ENCODE peak calls at places on chromosomes 4 and X, in six cellular contexts. G is A549, R is dorsolateral prefrontal cortex, T is PC-3, M is substantia nigra, L is tibial artery. C is an unnamed sample.

GRCh38 chr4:7068883-7069282 is 1.0 kb upstream of the GRPEL1 start:
- DNase-seq in L (peak; percentile 62), R (no peak), M (no peak), G (no peak), T (peak; percentile 10), C (no peak)

GRCh38 chr4:154399259-154399974 is 92.2 kb downstream of the DCHS2 start:
- DNase-seq in L (no peak), M (no peak), R (no peak), G (peak; percentile 27), T (peak; percentile 61), C (peak; percentile 20)

GRCh38 chr4:173301518-173302201 is 32.5 kb downstream of the HMGB2 start:
- DNase-seq in T (peak; percentile 52), R (no peak), G (no peak), M (no peak), L (no peak), C (peak; percentile 24)

GRCh38 chrX:51837451-51837850 is 56.0 kb upstream of the MAGED1 start:
- DNase-seq in T (no peak), L (no peak), M (no peak), R (no peak), G (no peak), C (no peak)

GRCh38 chrX:136041254-136041812 is 56.1 kb downstream of the SLC9A6 start:
- DNase-seq in R (no peak), L (no peak), M (no peak), T (no peak), G (no peak), C (no peak)

GRCh38 chr4:16785800-16786527 is 112.5 kb downstream of the LDB2 start:
- DNase-seq in G (no peak), M (no peak), L (no peak), T (no peak), R (no peak), C (no peak)

GRCh38 chr4:37981425-37981824 is 21.2 kb downstream of the PTTG2 start:
- DNase-seq in L (no peak), R (no peak), G (no peak), M (no peak), T (no peak), C (no peak)

GRCh38 chrX:100085851-100086250 is 324.2 kb downstream of the PCDH19 start:
- DNase-seq in M (no peak), G (no peak), R (no peak), T (no peak), L (no peak), C (no peak)

GRCh38 chr4:169774466-169775445 is 17.0 kb upstream of the HPF1 start:
- DNase-seq in T (no peak), L (no peak), G (no peak), M (peak; percentile 1), R (no peak), C (peak; percentile 37)

GRCh38 chrX:110852180-110852579 is 56.6 kb upstream of the CHRDL1 start:
- DNase-seq in R (no peak), T (peak; percentile 20), M (no peak), L (no peak), G (peak; percentile 15), C (no peak)

GRCh38 chr4:121900132-121900983 is 30.1 kb upstream of the BBS7 start:
- DNase-seq in T (peak; percentile 66), G (peak; percentile 21), M (peak; percentile 7), L (no peak), R (peak; percentile 31), C (peak; percentile 49)

GRCh38 chrX:110403436-110403835 is 44.8 kb downstream of the RTL9 start:
- DNase-seq in T (no peak), R (no peak), G (no peak), L (no peak), M (no peak), C (no peak)

GRCh38 chr4:168483786-168484185 is 3.5 kb upstream of the DDX60L start:
- DNase-seq in G (no peak), L (no peak), R (no peak), M (no peak), T (peak; percentile 72), C (no peak)

GRCh38 chr4:165208322-165208652 is 926 bp downstream of the KLHL2 start:
- DNase-seq in T (no peak), G (no peak), R (no peak), M (no peak), L (no peak), C (no peak)

GRCh38 chrX:24149346-24150050 is at the start of gene ZFX:
- DNase-seq in L (peak; percentile 75), T (peak; percentile 42), R (peak; percentile 46), G (no peak), M (peak; percentile 37), C (peak; percentile 45)

GRCh38 chrX:113548308-113549015 is 707.8 kb upstream of the AMOT start:
- DNase-seq in M (no peak), R (no peak), G (no peak), L (no peak), T (no peak), C (no peak)

GRCh38 chr4:123517971-123518370 is 121.4 kb downstream of the SPRY1 start:
- DNase-seq in T (no peak), R (no peak), M (no peak), L (no peak), G (no peak), C (no peak)

GRCh38 chrX:10467793-10468192 is 152.6 kb downstream of the MID1 start:
- DNase-seq in R (no peak), L (no peak), T (no peak), M (no peak), G (no peak), C (no peak)

GRCh38 chr4:86498560-86499166 is 95.5 kb upstream of the PTPN13 start:
- DNase-seq in R (no peak), G (peak; percentile 16), M (no peak), L (no peak), T (peak; percentile 71), C (peak; percentile 79)

GRCh38 chr4:163988921-163989320 is 494.4 kb downstream of the TMA16 start:
- DNase-seq in T (no peak), R (no peak), L (no peak), G (no peak), M (no peak), C (no peak)

GRCh38 chrX:46574337-46574940 is 874 bp downstream of the CHST7 start:
- DNase-seq in L (no peak), T (no peak), R (no peak), G (no peak), M (no peak), C (no peak)

GRCh38 chr4:7194251-7195137 is 2.2 kb downstream of the SORCS2 start:
- DNase-seq in R (peak; percentile 55), T (peak; percentile 61), M (no peak), G (peak; percentile 40), L (peak; percentile 60), C (peak; percentile 65)

GRCh38 chr4:2249526-2249991 is 7.6 kb upstream of the HAUS3 start:
- DNase-seq in R (no peak), L (no peak), M (no peak), G (no peak), T (no peak), C (no peak)

GRCh38 chrX:54397113-54397512 is 39.3 kb upstream of the WNK3 start:
- DNase-seq in L (no peak), G (no peak), T (no peak), M (no peak), R (no peak), C (no peak)

GRCh38 chr4:186920486-186920885 is 196.8 kb upstream of the FAT1 start:
- DNase-seq in M (no peak), T (no peak), R (no peak), L (no peak), G (no peak), C (no peak)

GRCh38 chrX:136271300-136271699 is 20.1 kb upstream of the MAP7D3 start:
- DNase-seq in L (no peak), G (no peak), M (no peak), T (no peak), R (no peak), C (no peak)

GRCh38 chr4:152424980-152425379 is 110.9 kb downstream of the FBXW7 start:
- DNase-seq in M (no peak), R (no peak), L (no peak), T (peak; percentile 49), G (no peak), C (no peak)

GRCh38 chr4:40579983-40580382 is 49.7 kb downstream of the RBM47 start:
- DNase-seq in M (no peak), G (no peak), R (no peak), T (no peak), L (no peak), C (no peak)

GRCh38 chrX:152817082-152817744 is 13.3 kb downstream of the CETN2 start:
- DNase-seq in G (no peak), M (no peak), T (peak; percentile 65), R (peak; percentile 61), L (no peak), C (peak; percentile 38)

GRCh38 chr4:8648296-8648695 is 55.7 kb downstream of the CPZ start:
- DNase-seq in M (no peak), R (no peak), L (no peak), T (no peak), G (no peak), C (no peak)

GRCh38 chr4:4395849-4396627 is 9.1 kb downstream of the NSG1 start:
- DNase-seq in R (peak; percentile 45), G (no peak), T (no peak), L (no peak), M (no peak), C (no peak)

GRCh38 chr4:825969-826330 is at the start of gene CPLX1:
- DNase-seq in T (peak; percentile 6), L (no peak), M (no peak), R (no peak), G (no peak), C (no peak)

GRCh38 chrX:76148011-76148665 is 24.7 kb upstream of the PBDC1 start:
- DNase-seq in M (no peak), R (no peak), G (no peak), L (no peak), T (peak; percentile 76), C (peak; percentile 7)

GRCh38 chr4:166481739-166482138 is 608.7 kb downstream of the TLL1 start:
- DNase-seq in G (no peak), T (peak; percentile 41), L (no peak), M (no peak), R (no peak), C (no peak)

GRCh38 chr4:107579099-107579498 is 140.9 kb downstream of the PAPSS1 start:
- DNase-seq in R (no peak), M (no peak), L (no peak), G (no peak), T (no peak), C (no peak)

GRCh38 chr4:18075823-18076433 is 54.4 kb upstream of the LCORL start:
- DNase-seq in T (peak; percentile 47), L (no peak), M (no peak), G (no peak), R (no peak), C (no peak)

GRCh38 chr4:5746829-5747745 is 36.1 kb downstream of the EVC start:
- DNase-seq in R (no peak), G (no peak), T (peak; percentile 56), M (no peak), L (peak; percentile 62), C (no peak)

GRCh38 chr4:73343432-73343831 is 60.7 kb upstream of the ALB start:
- DNase-seq in T (no peak), R (no peak), M (no peak), G (no peak), L (no peak), C (no peak)